ENCODE peak calls at places on chromosomes 16 and 17, in four cellular contexts. S is HepG2, K is K562, Q is GM12878. F is an unnamed sample.

GRCh38 chr17:49787932-49788442 is 494 bp upstream of the KAT7 start:
- DNase-seq in S (no peak), K (no peak), Q (no peak), F (peak)

GRCh38 chr17:12627177-12627629 is 38.5 kb upstream of the MYOCD start:
- DNase-seq in S (peak), K (no peak), Q (no peak), F (no peak)

GRCh38 chr17:32486701-32487459 is at the start of gene CDK5R1:
- DNase-seq in S (peak), K (peak), Q (no peak), F (peak)

GRCh38 chr17:31549525-31550388 is 158.3 kb downstream of the RAB11FIP4 start:
- DNase-seq in S (peak), K (peak), Q (peak), F (peak)

GRCh38 chr17:28282596-28282995 is 36.4 kb upstream of the TMEM97 start:
- DNase-seq in S (no peak), K (no peak), Q (no peak), F (no peak)

GRCh38 chr16:3076577-3076976 is 11.1 kb downstream of the IL32 start:
- DNase-seq in S (no peak), K (peak), Q (no peak), F (no peak)

GRCh38 chr16:56985288-56985961 is 3.9 kb upstream of the NLRC5 start:
- DNase-seq in S (no peak), K (no peak), Q (no peak), F (no peak)

GRCh38 chr16:66933776-66934137 is 445 bp downstream of the CIAO2B start:
- DNase-seq in S (no peak), K (no peak), Q (no peak), F (no peak)

GRCh38 chr17:27294689-27295630 is 1.0 kb downstream of the WSB1 start:
- DNase-seq in S (peak), K (peak), Q (peak), F (no peak)

GRCh38 chr17:77527836-77528505 is 387.2 kb downstream of the SEC14L1 start:
- DNase-seq in S (no peak), K (no peak), Q (no peak), F (no peak)

GRCh38 chr17:74345433-74346241 is 16.0 kb downstream of the BTBD17 start:
- DNase-seq in S (no peak), K (no peak), Q (no peak), F (no peak)

GRCh38 chr16:14509675-14510132 is 120.4 kb downstream of the PARN start:
- DNase-seq in S (no peak), K (no peak), Q (no peak), F (no peak)

GRCh38 chr17:45131616-45132301 is 556 bp downstream of the PLCD3 start:
- DNase-seq in S (no peak), K (peak), Q (no peak), F (peak)

DNA sequence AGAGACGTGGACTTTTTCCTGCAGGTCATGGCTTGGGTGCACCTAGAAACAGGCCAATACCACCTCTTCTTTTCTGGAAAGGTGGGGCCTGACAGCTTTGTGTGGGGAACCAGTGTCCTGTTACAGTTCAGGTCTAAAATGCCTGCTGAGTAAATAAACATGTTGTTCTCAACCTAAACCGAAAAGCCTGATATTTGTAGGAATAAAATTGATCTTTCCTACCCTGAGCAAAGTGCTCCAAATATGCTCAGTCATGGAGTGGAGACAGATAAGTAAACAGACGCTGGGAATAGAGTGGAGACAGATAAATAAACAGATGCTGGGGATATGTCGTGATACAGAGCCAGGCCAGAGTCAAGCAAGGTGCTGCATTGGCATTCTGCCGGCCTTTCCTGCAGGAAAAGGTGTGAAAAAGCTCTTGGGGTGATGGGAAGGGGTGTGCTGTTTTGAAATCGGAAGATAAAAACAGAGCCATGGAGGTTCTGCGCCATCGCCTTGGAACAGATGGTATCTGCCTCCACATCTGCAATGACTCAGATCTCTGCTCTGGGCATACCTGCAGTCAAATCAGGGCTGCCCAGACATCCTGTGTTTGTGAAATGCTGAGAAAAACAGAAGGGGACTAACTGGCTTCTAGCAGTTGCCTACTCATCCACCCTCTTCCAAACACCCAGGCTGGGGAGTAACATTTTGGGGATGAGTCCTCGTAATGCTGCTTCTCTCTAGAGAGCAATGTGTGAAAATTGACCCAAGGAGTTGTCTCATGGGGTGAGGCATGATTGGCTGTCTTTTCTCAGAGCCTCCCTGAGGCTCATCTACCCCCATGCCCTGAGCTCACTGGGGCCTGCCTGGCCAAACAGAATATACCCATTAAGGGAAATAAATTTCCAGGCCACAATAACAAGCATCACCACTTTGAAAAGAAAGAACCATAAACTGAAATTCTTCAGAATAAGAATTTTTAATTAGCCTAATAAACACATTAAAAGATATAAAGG is 16.8 kb upstream of the TRPV2 start:
- DNase-seq in S (peak), K (peak), Q (peak), F (no peak)
- TF ChIP-seq ETV6 in S (no peak), K (no peak), Q (no peak), F (no peak)

DNA sequence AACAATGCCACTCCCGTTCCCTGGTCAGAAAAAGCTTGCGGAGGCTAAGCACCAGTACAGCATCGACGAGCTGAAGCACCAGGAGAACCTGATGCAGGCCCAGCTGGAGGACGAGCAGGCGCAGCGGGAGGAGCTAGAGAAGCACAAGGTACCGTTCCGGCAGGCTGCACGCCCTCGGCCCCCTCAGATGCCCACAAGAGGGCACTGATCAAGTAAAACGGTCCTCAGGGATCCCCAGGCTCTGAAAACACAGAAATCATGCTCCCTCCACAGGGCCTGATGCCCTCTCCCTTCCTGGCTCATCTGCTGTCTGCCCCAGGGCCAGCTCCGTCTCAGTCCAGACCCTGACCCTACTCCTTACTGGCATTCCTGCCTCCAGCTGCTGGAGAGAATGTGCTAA is 21.6 kb downstream of the DRC3 start:
- DNase-seq in S (peak), K (no peak), Q (no peak), F (peak)
- TF ChIP-seq ETV6 in S (no peak), K (no peak), Q (no peak), F (peak)

GRCh38 chr17:42759982-42760651 is 910 bp upstream of the RAMP2 start:
- DNase-seq in S (no peak), K (peak), Q (no peak), F (no peak)

GRCh38 chr17:42766124-42766523 is 5.1 kb downstream of the RAMP2 start:
- DNase-seq in S (peak), K (no peak), Q (no peak), F (no peak)

GRCh38 chr17:42761638-42762037 is 611 bp downstream of the RAMP2 start:
- DNase-seq in S (no peak), K (no peak), Q (no peak), F (no peak)

DNA sequence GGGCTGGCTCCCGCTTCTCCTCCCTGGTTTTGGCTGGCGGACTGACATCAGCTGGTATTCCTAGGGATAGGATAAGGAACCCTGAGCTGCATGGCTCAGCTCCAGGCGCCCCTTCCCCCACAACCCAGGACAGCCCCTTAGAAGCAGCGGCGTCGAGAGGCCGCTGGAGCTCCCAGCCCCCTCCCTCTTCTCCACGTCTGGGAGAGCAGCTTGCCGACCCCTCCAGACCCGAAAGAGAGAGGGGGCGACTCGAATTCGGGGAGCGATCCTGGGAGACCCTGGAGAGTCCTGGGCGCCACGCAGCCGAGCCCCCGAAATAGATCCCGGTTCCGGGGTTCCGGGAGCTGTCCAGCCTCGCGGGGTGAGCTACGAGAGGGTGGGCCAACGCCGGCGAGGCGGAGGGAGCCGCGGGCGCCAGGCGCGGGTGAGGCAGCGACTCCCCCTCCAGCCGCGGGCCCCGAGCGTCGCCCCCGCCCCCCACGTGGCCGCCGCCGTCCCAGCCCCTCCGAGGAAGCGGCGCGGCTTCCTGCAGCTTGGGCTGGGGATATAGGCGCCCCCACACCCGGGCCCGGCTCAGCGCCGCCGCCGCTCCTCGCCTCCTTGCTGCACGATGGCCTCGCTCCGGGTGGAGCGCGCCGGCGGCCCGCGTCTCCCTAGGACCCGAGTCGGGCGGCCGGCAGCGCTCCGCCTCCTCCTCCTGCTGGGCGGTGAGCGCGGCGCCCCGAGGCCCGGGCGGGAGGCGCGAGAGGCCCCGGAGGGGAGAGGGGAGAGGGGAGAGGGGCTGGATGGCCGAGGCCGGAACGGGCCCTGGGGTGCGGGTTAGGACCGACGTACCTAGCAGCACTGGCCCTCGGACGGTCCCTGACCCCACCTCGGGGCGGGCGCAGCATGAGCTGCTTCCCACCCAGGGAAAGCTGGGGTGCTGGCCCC is at the start of gene RAMP2:
- DNase-seq in S (no peak), K (no peak), Q (no peak), F (peak)
- TF ChIP-seq ETV6 in S (peak), K (no peak), Q (no peak), F (no peak)

DNA sequence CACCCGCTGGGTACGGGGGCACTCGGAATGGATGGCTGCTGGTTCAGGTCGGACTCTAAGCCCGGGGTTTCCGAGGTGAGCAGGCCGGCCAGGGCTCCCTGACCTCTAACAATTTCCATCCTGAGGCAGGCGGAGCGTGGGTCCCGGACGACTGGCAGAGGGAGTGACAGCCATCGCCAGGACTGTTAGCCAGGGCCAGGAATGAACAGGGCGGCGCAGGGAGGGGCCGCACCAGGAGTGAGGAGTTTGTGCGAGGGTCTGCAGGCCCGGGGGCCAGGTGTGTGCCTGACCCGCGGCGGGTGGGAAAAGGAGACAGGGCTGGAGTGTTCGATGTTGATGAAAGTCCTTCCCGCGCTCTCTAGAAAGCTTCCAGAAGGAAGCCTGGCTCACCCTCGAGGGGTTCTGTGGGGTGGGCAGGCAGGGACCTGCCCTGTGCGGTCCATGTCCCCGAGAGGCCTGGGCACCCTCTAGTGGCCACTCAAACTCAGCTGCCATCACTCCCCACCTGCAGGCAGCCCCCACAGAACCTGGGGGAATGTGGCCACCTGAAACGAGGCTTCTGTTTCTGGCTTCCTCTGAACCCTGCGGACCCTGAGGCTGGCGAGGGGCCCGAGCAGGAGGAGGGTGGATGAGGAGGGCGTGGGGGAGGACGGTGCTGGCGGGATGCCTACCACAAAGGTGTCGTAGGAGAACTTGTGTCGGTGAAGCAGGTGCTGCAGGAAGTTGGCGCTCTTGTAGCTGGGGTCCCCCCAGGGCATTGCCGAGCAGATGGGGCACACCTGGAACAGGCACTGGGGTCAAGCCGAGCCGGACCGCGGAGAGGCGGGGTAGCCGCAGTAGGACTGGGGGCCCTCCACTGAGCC is 8.1 kb downstream of the RNF166 start:
- DNase-seq in S (no peak), K (no peak), Q (no peak), F (peak)
- TF ChIP-seq ETV6 in S (no peak), K (no peak), Q (no peak), F (no peak)

GRCh38 chr16:5206331-5206990 is 108.9 kb upstream of the EEF2KMT start:
- DNase-seq in S (no peak), K (no peak), Q (no peak), F (no peak)
- TF ChIP-seq ETV6 in S (no peak), K (no peak), Q (no peak), F (no peak)

DNA sequence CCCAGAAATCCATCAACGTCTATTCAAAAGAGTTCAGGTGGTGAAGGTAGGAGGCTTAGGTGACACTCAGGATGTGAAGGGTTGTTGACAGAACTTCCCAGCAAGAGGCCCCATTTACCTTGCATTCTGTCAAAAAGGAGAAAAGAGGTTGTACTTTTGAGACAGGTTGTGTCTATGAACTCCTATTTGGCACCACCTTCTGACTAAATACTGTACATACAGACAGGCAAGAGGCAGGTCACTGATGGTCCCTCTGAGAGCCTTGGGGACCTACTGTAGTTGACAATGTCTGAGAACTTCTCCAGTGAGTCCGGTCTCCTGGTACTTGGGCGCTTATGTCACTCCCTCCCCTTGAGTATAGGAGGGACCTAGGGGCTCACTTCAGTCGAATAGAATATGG is 479.3 kb upstream of the ZFHX3 start:
- DNase-seq in S (no peak), K (no peak), Q (no peak), F (no peak)
- TF ChIP-seq ETV6 in S (no peak), K (no peak), Q (no peak), F (no peak)

GRCh38 chr16:75622762-75623605 is at the start of gene ADAT1:
- DNase-seq in S (peak), K (peak), Q (peak), F (peak)

GRCh38 chr16:75626806-75627205 is 3.7 kb upstream of the ADAT1 start:
- DNase-seq in S (no peak), K (no peak), Q (no peak), F (no peak)

GRCh38 chr16:75627856-75628255 is 4.8 kb upstream of the ADAT1 start:
- DNase-seq in S (no peak), K (no peak), Q (no peak), F (no peak)

GRCh38 chr16:75628351-75628750 is 5.3 kb upstream of the ADAT1 start:
- DNase-seq in S (no peak), K (no peak), Q (no peak), F (no peak)

GRCh38 chr16:75624921-75625334 is 1.8 kb upstream of the ADAT1 start:
- DNase-seq in S (peak), K (peak), Q (no peak), F (no peak)
- TF ChIP-seq ETV6 in S (no peak), K (no peak), Q (no peak), F (no peak)

GRCh38 chr16:25009822-25010221 is 5.3 kb downstream of the ARHGAP17 start:
- DNase-seq in S (no peak), K (no peak), Q (no peak), F (no peak)
- TF ChIP-seq ETV6 in S (no peak), K (no peak), Q (no peak), F (no peak)

GRCh38 chr17:63439682-63440081 is 6.4 kb downstream of the CYB561 start:
- DNase-seq in S (no peak), K (no peak), Q (no peak), F (no peak)
- TF ChIP-seq ETV6 in S (no peak), K (no peak), Q (no peak), F (no peak)

F was measured in WTC11.